ENCODE peak calls at places on chromosomes 3 and 15, in four cellular contexts. One of them, this sample, is unnamed.

GRCh38 chr15:54197995-54198394 is 219.8 kb downstream of the UNC13C start:
- DNase-seq in fibroblast of villous mesenchyme: no peak
- DNase-seq in activated B cell treated with CpG ODN at 0.5 μM for 24 hours: no peak
- DNase-seq in HCEC 1CT: no peak
- DNase-seq in this sample: no peak

GRCh38 chr3:58190291-58190690 is 20.5 kb downstream of the DNASE1L3 start:
- DNase-seq in fibroblast of villous mesenchyme: no peak
- DNase-seq in activated B cell treated with CpG ODN at 0.5 μM for 24 hours: no peak
- DNase-seq in HCEC 1CT: no peak
- DNase-seq in this sample: no peak

GRCh38 chr15:40930430-40931299 is 1.5 kb downstream of the DLL4 start:
- DNase-seq in fibroblast of villous mesenchyme: peak; percentile 49
- DNase-seq in activated B cell treated with CpG ODN at 0.5 μM for 24 hours: no peak
- DNase-seq in HCEC 1CT: peak; percentile 37
- DNase-seq in this sample: peak; percentile 36

GRCh38 chr3:194370753-194371152 is 1.2 kb upstream of the LRRC15 start:
- DNase-seq in fibroblast of villous mesenchyme: no peak
- DNase-seq in activated B cell treated with CpG ODN at 0.5 μM for 24 hours: no peak
- DNase-seq in HCEC 1CT: no peak
- DNase-seq in this sample: no peak

GRCh38 chr15:61275901-61276300 is 46.8 kb upstream of the RORA start:
- DNase-seq in fibroblast of villous mesenchyme: no peak
- DNase-seq in activated B cell treated with CpG ODN at 0.5 μM for 24 hours: no peak
- DNase-seq in HCEC 1CT: no peak
- DNase-seq in this sample: no peak

GRCh38 chr3:16214366-16214765 is 39.9 kb downstream of the GALNT15 start:
- DNase-seq in fibroblast of villous mesenchyme: no peak
- DNase-seq in activated B cell treated with CpG ODN at 0.5 μM for 24 hours: no peak
- DNase-seq in HCEC 1CT: no peak
- DNase-seq in this sample: no peak

GRCh38 chr3:48429416-48430358 is at the start of gene PLXNB1:
- DNase-seq in fibroblast of villous mesenchyme: peak; percentile 77
- DNase-seq in activated B cell treated with CpG ODN at 0.5 μM for 24 hours: peak; percentile 51
- DNase-seq in HCEC 1CT: peak; percentile 41
- DNase-seq in this sample: peak; percentile 78

GRCh38 chr3:52121459-52121795 is 32.8 kb downstream of the POC1A start:
- DNase-seq in fibroblast of villous mesenchyme: no peak
- DNase-seq in activated B cell treated with CpG ODN at 0.5 μM for 24 hours: no peak
- DNase-seq in HCEC 1CT: no peak
- DNase-seq in this sample: no peak

GRCh38 chr15:34154725-34155204 is 52.9 kb downstream of the PGBD4 start:
- DNase-seq in fibroblast of villous mesenchyme: no peak
- DNase-seq in activated B cell treated with CpG ODN at 0.5 μM for 24 hours: no peak
- DNase-seq in HCEC 1CT: peak; percentile 67
- DNase-seq in this sample: peak; percentile 5

GRCh38 chr15:67048281-67049279 is 16.8 kb upstream of the SMAD3 start:
- DNase-seq in fibroblast of villous mesenchyme: peak; percentile 95
- DNase-seq in activated B cell treated with CpG ODN at 0.5 μM for 24 hours: no peak
- DNase-seq in HCEC 1CT: peak; percentile 89
- DNase-seq in this sample: peak; percentile 92

GRCh38 chr3:40975711-40976121 is 223.6 kb upstream of the CTNNB1 start:
- DNase-seq in fibroblast of villous mesenchyme: peak; percentile 42
- DNase-seq in activated B cell treated with CpG ODN at 0.5 μM for 24 hours: no peak
- DNase-seq in HCEC 1CT: no peak
- DNase-seq in this sample: peak; percentile 61

GRCh38 chr15:63551400-63551799 is 45.8 kb upstream of the FBXL22 start:
- DNase-seq in fibroblast of villous mesenchyme: peak; percentile 73
- DNase-seq in activated B cell treated with CpG ODN at 0.5 μM for 24 hours: no peak
- DNase-seq in HCEC 1CT: peak; percentile 69
- DNase-seq in this sample: peak; percentile 77

GRCh38 chr3:51559266-51559907 is 20.9 kb downstream of the RAD54L2 start:
- DNase-seq in fibroblast of villous mesenchyme: peak; percentile 85
- DNase-seq in activated B cell treated with CpG ODN at 0.5 μM for 24 hours: no peak
- DNase-seq in HCEC 1CT: peak; percentile 53
- DNase-seq in this sample: peak; percentile 88

GRCh38 chr3:150062492-150062891 is 91.8 kb upstream of the PFN2 start:
- DNase-seq in fibroblast of villous mesenchyme: peak; percentile 73
- DNase-seq in activated B cell treated with CpG ODN at 0.5 μM for 24 hours: no peak
- DNase-seq in HCEC 1CT: peak; percentile 63
- DNase-seq in this sample: peak; percentile 74

GRCh38 chr3:51921081-51921578 is 18.0 kb upstream of the IQCF1 start:
- DNase-seq in fibroblast of villous mesenchyme: no peak
- DNase-seq in activated B cell treated with CpG ODN at 0.5 μM for 24 hours: no peak
- DNase-seq in HCEC 1CT: no peak
- DNase-seq in this sample: no peak